ENCODE peak calls at places on chromosomes 6 and 20, in six cellular contexts. One of them, this sample, is unnamed.

GRCh38 chr20:36754656-36755222 is 8.8 kb upstream of the NDRG3 start:
- DNase-seq in left ventricle myocardium inferior: no peak
- DNase-seq in Panc1: peak; percentile 78
- DNase-seq in foreskin keratinocyte: no peak
- DNase-seq in bronchial epithelial cell: peak; percentile 73
- DNase-seq in GM12865: peak; percentile 67
- DNase-seq in this sample: peak; percentile 60

GRCh38 chr20:63132715-63133471 is 83.0 kb downstream of the YTHDF1 start:
- DNase-seq in left ventricle myocardium inferior: no peak
- DNase-seq in Panc1: no peak
- DNase-seq in foreskin keratinocyte: no peak
- DNase-seq in bronchial epithelial cell: no peak
- DNase-seq in GM12865: no peak
- DNase-seq in this sample: peak; percentile 2

GRCh38 chr6:17179246-17180073 is 77.6 kb downstream of the STMND1 start:
- DNase-seq in left ventricle myocardium inferior: no peak
- DNase-seq in Panc1: no peak
- DNase-seq in foreskin keratinocyte: peak; percentile 57
- DNase-seq in bronchial epithelial cell: peak; percentile 84
- DNase-seq in GM12865: no peak
- DNase-seq in this sample: no peak

GRCh38 chr20:37640600-37641561 is 52.9 kb upstream of the CTNNBL1 start:
- DNase-seq in left ventricle myocardium inferior: no peak
- DNase-seq in Panc1: no peak
- DNase-seq in foreskin keratinocyte: no peak
- DNase-seq in bronchial epithelial cell: no peak
- DNase-seq in GM12865: no peak
- DNase-seq in this sample: no peak

GRCh38 chr6:12138377-12138776 is 126.3 kb downstream of the HIVEP1 start:
- DNase-seq in left ventricle myocardium inferior: no peak
- DNase-seq in Panc1: no peak
- DNase-seq in foreskin keratinocyte: no peak
- DNase-seq in bronchial epithelial cell: no peak
- DNase-seq in GM12865: no peak
- DNase-seq in this sample: no peak

GRCh38 chr6:116133453-116133852 is 7.5 kb upstream of the COL10A1 start:
- DNase-seq in left ventricle myocardium inferior: no peak
- DNase-seq in Panc1: no peak
- DNase-seq in foreskin keratinocyte: no peak
- DNase-seq in bronchial epithelial cell: no peak
- DNase-seq in GM12865: no peak
- DNase-seq in this sample: no peak

GRCh38 chr6:36840471-36841461 is 1.5 kb upstream of the CPNE5 start:
- DNase-seq in left ventricle myocardium inferior: peak; percentile 57
- DNase-seq in Panc1: no peak
- DNase-seq in foreskin keratinocyte: no peak
- DNase-seq in bronchial epithelial cell: no peak
- DNase-seq in GM12865: no peak
- DNase-seq in this sample: no peak

GRCh38 chr6:26300359-26300758 is 64.6 kb upstream of the BTN3A2 start:
- DNase-seq in left ventricle myocardium inferior: no peak
- DNase-seq in Panc1: no peak
- DNase-seq in foreskin keratinocyte: no peak
- DNase-seq in bronchial epithelial cell: no peak
- DNase-seq in GM12865: no peak
- DNase-seq in this sample: no peak

GRCh38 chr6:70673601-70674000 is 5.9 kb downstream of the SMAP1 start:
- DNase-seq in left ventricle myocardium inferior: no peak
- DNase-seq in Panc1: no peak
- DNase-seq in foreskin keratinocyte: no peak
- DNase-seq in bronchial epithelial cell: peak; percentile 36
- DNase-seq in GM12865: no peak
- DNase-seq in this sample: no peak

GRCh38 chr20:5372371-5372770 is 55.6 kb upstream of the PROKR2 start:
- DNase-seq in left ventricle myocardium inferior: no peak
- DNase-seq in Panc1: no peak
- DNase-seq in foreskin keratinocyte: no peak
- DNase-seq in bronchial epithelial cell: no peak
- DNase-seq in GM12865: no peak
- DNase-seq in this sample: no peak

GRCh38 chr6:57173056-57173885 is 1.1 kb downstream of the BAG2 start:
- DNase-seq in left ventricle myocardium inferior: no peak
- DNase-seq in Panc1: peak; percentile 30
- DNase-seq in foreskin keratinocyte: peak; percentile 17
- DNase-seq in bronchial epithelial cell: peak; percentile 22
- DNase-seq in GM12865: peak; percentile 68
- DNase-seq in this sample: peak; percentile 34

GRCh38 chr6:165849539-165850430 is 186.7 kb upstream of the PDE10A start:
- DNase-seq in left ventricle myocardium inferior: no peak
- DNase-seq in Panc1: no peak
- DNase-seq in foreskin keratinocyte: no peak
- DNase-seq in bronchial epithelial cell: no peak
- DNase-seq in GM12865: peak; percentile 8
- DNase-seq in this sample: no peak

GRCh38 chr6:16179970-16180431 is 51.1 kb downstream of the MYLIP start:
- DNase-seq in left ventricle myocardium inferior: no peak
- DNase-seq in Panc1: no peak
- DNase-seq in foreskin keratinocyte: no peak
- DNase-seq in bronchial epithelial cell: no peak
- DNase-seq in GM12865: peak; percentile 28
- DNase-seq in this sample: no peak

DNA sequence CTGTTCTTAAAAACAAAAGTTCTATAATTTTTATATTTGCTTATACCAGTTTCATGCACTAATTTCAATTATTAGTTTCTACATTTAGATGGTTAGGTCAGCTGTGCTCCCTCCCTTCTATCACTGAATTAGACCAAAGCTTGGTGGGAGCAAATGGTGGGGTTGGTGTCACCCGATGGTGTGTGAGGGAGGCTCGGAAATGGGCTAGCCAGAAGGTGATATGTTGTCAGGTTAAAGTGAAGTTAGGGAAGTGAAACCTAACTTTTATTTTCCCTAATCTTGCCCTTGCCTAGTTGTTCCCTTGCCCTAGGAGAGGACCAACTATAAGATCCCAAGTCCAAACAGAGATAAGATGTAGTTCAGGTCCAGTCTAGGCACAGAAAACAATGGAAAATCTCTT is 38.7 kb downstream of the RPS12 start:
- DNase-seq in left ventricle myocardium inferior: no peak
- DNase-seq in Panc1: no peak
- DNase-seq in foreskin keratinocyte: no peak
- DNase-seq in bronchial epithelial cell: no peak
- DNase-seq in GM12865: no peak
- DNase-seq in this sample: no peak
- TF ChIP-seq CTCF in left ventricle myocardium inferior: no peak
- TF ChIP-seq CTCF in Panc1: no peak
- TF ChIP-seq CTCF in foreskin keratinocyte: no peak
- TF ChIP-seq CTCF in bronchial epithelial cell: no peak
- TF ChIP-seq CTCF in GM12865: no peak
- TF ChIP-seq CTCF in this sample: no peak

DNA sequence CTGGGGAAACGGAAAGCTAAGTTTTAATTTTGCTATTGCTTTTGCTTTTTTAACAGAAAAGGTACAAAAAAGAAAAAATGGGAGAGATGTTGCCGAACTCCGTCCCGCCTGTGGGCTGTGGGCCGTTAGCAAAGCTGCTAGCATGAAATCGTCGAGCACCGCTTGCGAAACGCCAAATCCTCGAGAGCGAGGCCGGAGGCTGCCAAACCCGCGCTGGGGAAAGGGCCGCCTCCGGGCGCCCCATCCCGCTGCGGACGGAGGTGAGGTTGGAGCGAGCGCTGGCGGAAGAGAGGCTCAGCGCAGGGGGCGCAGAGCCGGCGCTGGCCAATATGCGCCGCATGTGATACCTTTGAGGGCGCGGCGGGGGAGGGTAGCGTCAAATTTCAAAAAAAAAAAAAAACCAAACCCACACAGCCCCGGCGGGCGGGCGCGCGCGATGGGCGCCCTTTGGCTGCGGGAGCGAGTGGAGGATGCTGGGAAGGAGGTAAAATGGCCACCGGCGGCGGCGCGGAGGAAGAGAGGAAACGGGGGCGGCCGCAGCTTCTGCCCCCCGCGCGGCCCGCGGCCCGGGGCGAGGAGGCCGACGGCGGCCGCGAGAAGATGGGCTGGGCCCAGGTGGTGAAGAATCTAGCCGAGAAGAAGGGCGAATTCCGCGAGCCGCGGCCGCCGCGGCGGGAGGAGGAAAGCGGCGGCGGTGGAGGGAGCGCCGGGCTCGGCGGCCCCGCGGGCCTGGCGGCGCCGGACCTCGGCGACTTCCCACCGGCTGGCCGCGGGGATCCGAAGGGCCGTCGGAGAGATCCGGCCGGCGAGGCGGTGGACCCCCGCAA is at the start of gene ZCCHC3:
- DNase-seq in left ventricle myocardium inferior: peak; percentile 88
- DNase-seq in Panc1: no peak
- DNase-seq in foreskin keratinocyte: peak; percentile 76
- DNase-seq in bronchial epithelial cell: peak; percentile 73
- DNase-seq in GM12865: peak; percentile 95
- DNase-seq in this sample: peak; percentile 87
- TF ChIP-seq CTCF in left ventricle myocardium inferior: peak; percentile 26
- TF ChIP-seq CTCF in Panc1: no peak
- TF ChIP-seq CTCF in foreskin keratinocyte: peak; percentile 49
- TF ChIP-seq CTCF in bronchial epithelial cell: no peak
- TF ChIP-seq CTCF in GM12865: peak; percentile 11
- TF ChIP-seq CTCF in this sample: no peak

GRCh38 chr20:32551693-32552092 is 33.4 kb downstream of the NOL4L start:
- DNase-seq in left ventricle myocardium inferior: no peak
- DNase-seq in Panc1: no peak
- DNase-seq in foreskin keratinocyte: no peak
- DNase-seq in bronchial epithelial cell: no peak
- DNase-seq in GM12865: no peak
- DNase-seq in this sample: no peak
- TF ChIP-seq CTCF in left ventricle myocardium inferior: no peak
- TF ChIP-seq CTCF in Panc1: no peak
- TF ChIP-seq CTCF in foreskin keratinocyte: no peak
- TF ChIP-seq CTCF in bronchial epithelial cell: no peak
- TF ChIP-seq CTCF in GM12865: no peak
- TF ChIP-seq CTCF in this sample: no peak

DNA sequence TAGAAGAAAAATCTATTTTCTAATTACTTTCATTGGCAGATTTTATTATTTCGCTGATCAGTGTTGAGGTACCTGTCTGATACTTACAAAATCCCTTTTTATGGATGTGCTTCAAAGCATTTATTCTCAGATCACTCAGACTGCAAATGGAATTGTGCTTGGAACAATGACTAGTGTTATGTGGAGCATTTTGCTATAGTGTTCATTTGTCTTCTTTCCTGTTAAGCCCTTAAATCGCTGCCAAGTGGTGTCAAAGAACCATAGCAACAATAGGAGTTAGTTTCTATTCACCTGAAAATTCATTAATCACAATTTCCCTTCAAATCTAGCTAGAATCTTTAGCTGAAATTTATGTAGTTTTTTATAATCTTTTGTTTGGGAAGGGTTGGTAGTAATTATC is 29.8 kb downstream of the SMPDL3A start:
- DNase-seq in left ventricle myocardium inferior: no peak
- DNase-seq in Panc1: no peak
- DNase-seq in foreskin keratinocyte: no peak
- DNase-seq in bronchial epithelial cell: no peak
- DNase-seq in GM12865: no peak
- DNase-seq in this sample: no peak
- TF ChIP-seq CTCF in left ventricle myocardium inferior: no peak
- TF ChIP-seq CTCF in Panc1: no peak
- TF ChIP-seq CTCF in foreskin keratinocyte: no peak
- TF ChIP-seq CTCF in bronchial epithelial cell: no peak
- TF ChIP-seq CTCF in GM12865: no peak
- TF ChIP-seq CTCF in this sample: no peak

DNA sequence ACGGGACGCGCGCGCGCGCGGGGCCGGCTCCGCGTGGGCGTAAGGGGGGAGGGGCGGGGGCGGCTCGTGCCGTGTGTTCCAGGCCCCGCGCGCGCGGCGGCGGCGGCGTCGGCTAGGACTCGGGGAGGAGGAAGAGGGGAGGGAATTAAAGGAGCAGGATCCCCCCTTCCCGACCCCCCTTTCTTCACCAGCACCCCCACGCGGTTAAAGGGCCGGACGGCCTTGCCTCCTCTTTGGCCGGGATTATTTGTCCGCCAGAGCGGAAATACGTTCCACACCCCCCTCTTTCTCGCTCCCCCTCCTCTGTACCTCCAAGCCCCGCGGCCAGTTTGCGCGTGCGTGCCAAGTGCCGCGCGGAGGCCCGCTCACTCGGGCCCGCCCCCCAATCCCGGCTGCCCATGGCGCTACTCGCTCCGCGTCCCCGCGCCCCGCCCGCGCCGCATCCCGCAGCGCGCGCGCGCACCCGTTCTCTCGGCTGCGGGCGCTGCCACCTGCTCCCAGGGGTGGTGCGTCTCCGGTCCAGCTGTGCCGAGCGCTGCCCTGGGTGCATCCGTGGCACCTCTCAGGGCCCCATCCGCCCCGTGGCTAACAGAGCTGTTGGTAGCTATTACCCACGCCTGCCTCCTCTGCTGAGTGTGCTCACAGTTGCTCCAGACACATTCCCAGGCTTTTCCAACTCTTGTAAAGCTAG is at the start of gene ZBTB12:
- DNase-seq in left ventricle myocardium inferior: peak; percentile 91
- DNase-seq in Panc1: peak; percentile 64
- DNase-seq in foreskin keratinocyte: peak; percentile 58
- DNase-seq in bronchial epithelial cell: peak; percentile 68
- DNase-seq in GM12865: peak; percentile 96
- DNase-seq in this sample: peak; percentile 99
- TF ChIP-seq CTCF in left ventricle myocardium inferior: no peak
- TF ChIP-seq CTCF in Panc1: no peak
- TF ChIP-seq CTCF in foreskin keratinocyte: no peak
- TF ChIP-seq CTCF in bronchial epithelial cell: no peak
- TF ChIP-seq CTCF in GM12865: no peak
- TF ChIP-seq CTCF in this sample: peak; percentile 12

GRCh38 chr20:35405775-35406174 is 6.0 kb downstream of the UQCC1 start:
- DNase-seq in left ventricle myocardium inferior: no peak
- DNase-seq in Panc1: no peak
- DNase-seq in foreskin keratinocyte: no peak
- DNase-seq in bronchial epithelial cell: no peak
- DNase-seq in GM12865: no peak
- DNase-seq in this sample: no peak

GRCh38 chr20:35409542-35409941 is 2.2 kb downstream of the UQCC1 start:
- DNase-seq in left ventricle myocardium inferior: no peak
- DNase-seq in Panc1: no peak
- DNase-seq in foreskin keratinocyte: no peak
- DNase-seq in bronchial epithelial cell: no peak
- DNase-seq in GM12865: no peak
- DNase-seq in this sample: no peak

GRCh38 chr20:35404614-35405259 is 7.0 kb downstream of the UQCC1 start:
- DNase-seq in left ventricle myocardium inferior: no peak
- DNase-seq in Panc1: no peak
- DNase-seq in foreskin keratinocyte: no peak
- DNase-seq in bronchial epithelial cell: no peak
- DNase-seq in GM12865: peak; percentile 71
- DNase-seq in this sample: no peak

GRCh38 chr20:35410613-35411012 is 1.2 kb downstream of the UQCC1 start:
- DNase-seq in left ventricle myocardium inferior: no peak
- DNase-seq in Panc1: no peak
- DNase-seq in foreskin keratinocyte: no peak
- DNase-seq in bronchial epithelial cell: no peak
- DNase-seq in GM12865: no peak
- DNase-seq in this sample: no peak

DNA sequence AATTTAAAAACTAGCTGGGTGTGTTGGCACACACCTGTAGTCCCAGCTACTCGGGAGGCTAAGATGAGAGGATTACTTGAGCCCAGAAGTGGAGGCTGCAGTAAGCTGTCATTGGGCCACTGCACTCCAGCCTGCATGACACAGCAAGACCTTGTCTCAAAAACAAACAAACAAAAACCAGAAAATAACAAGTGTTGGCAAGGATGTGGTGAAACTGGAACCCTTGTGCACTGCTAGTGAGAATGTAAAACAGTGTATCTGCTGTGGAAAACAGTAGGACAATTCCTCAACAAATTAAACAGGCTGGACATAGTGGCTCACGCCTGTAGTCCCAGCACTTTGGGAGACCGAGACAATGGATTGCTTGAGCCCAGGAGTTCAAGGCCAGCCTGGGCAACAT is 3.5 kb downstream of the UQCC1 start:
- DNase-seq in left ventricle myocardium inferior: no peak
- DNase-seq in Panc1: no peak
- DNase-seq in foreskin keratinocyte: no peak
- DNase-seq in bronchial epithelial cell: no peak
- DNase-seq in GM12865: no peak
- DNase-seq in this sample: no peak
- TF ChIP-seq CTCF in left ventricle myocardium inferior: no peak
- TF ChIP-seq CTCF in Panc1: no peak
- TF ChIP-seq CTCF in foreskin keratinocyte: no peak
- TF ChIP-seq CTCF in bronchial epithelial cell: no peak
- TF ChIP-seq CTCF in GM12865: no peak
- TF ChIP-seq CTCF in this sample: no peak